ENCODE peak calls at places on chromosomes 1 and 21, in four cellular contexts. One of them, this sample, is unnamed.

GRCh38 chr1:81509619-81510018 is 291.1 kb upstream of the ADGRL2 start:
- DNase-seq in HepG2: no peak
- DNase-seq in K562: no peak
- DNase-seq in A549: no peak
- DNase-seq in this sample: no peak

GRCh38 chr1:913491-914252 is 10.1 kb upstream of the SAMD11 start:
- DNase-seq in A549: no peak
- DNase-seq in K562: no peak
- DNase-seq in HepG2: no peak
- DNase-seq in this sample: peak

GRCh38 chr1:78274814-78275213 is 216.0 kb upstream of the PTGFR start:
- DNase-seq in K562: no peak
- DNase-seq in HepG2: no peak
- DNase-seq in A549: no peak
- DNase-seq in this sample: no peak

GRCh38 chr21:24895885-24896734 is 711.2 kb downstream of the MRPL39 start:
- DNase-seq in K562: no peak
- DNase-seq in A549: no peak
- DNase-seq in HepG2: no peak
- DNase-seq in this sample: peak

GRCh38 chr1:157181790-157182189 is 43.6 kb upstream of the ETV3 start:
- DNase-seq in A549: no peak
- DNase-seq in HepG2: no peak
- DNase-seq in K562: no peak
- DNase-seq in this sample: no peak

GRCh38 chr21:34795152-34796141 is 126.7 kb downstream of the CLIC6 start:
- DNase-seq in K562: no peak
- DNase-seq in A549: peak
- DNase-seq in HepG2: peak
- DNase-seq in this sample: no peak

GRCh38 chr1:198620951-198621824 is 17.7 kb upstream of the PTPRC start:
- DNase-seq in K562: no peak
- DNase-seq in HepG2: no peak
- DNase-seq in A549: no peak
- DNase-seq in this sample: no peak

GRCh38 chr1:221172836-221173235 is 293.6 kb downstream of the HLX start:
- DNase-seq in HepG2: no peak
- DNase-seq in A549: no peak
- DNase-seq in K562: no peak
- DNase-seq in this sample: no peak

GRCh38 chr1:25996966-25997758 is 701 bp downstream of the PAFAH2 start:
- DNase-seq in HepG2: peak
- DNase-seq in K562: no peak
- DNase-seq in A549: peak
- DNase-seq in this sample: no peak

GRCh38 chr1:29688477-29689365 is 452.4 kb downstream of the PTPRU start:
- DNase-seq in K562: peak
- DNase-seq in HepG2: no peak
- DNase-seq in A549: no peak
- DNase-seq in this sample: no peak

GRCh38 chr1:235783148-235783776 is 83.4 kb downstream of the LYST start:
- DNase-seq in A549: peak
- DNase-seq in K562: no peak
- DNase-seq in HepG2: peak
- DNase-seq in this sample: no peak

GRCh38 chr1:243882276-243882675 is 32.2 kb upstream of the AKT3 start:
- DNase-seq in HepG2: no peak
- DNase-seq in A549: peak
- DNase-seq in K562: no peak
- DNase-seq in this sample: no peak

GRCh38 chr1:93704063-93704462 is 22.4 kb upstream of the BCAR3 start:
- DNase-seq in HepG2: no peak
- DNase-seq in K562: no peak
- DNase-seq in A549: no peak
- DNase-seq in this sample: no peak

DNA sequence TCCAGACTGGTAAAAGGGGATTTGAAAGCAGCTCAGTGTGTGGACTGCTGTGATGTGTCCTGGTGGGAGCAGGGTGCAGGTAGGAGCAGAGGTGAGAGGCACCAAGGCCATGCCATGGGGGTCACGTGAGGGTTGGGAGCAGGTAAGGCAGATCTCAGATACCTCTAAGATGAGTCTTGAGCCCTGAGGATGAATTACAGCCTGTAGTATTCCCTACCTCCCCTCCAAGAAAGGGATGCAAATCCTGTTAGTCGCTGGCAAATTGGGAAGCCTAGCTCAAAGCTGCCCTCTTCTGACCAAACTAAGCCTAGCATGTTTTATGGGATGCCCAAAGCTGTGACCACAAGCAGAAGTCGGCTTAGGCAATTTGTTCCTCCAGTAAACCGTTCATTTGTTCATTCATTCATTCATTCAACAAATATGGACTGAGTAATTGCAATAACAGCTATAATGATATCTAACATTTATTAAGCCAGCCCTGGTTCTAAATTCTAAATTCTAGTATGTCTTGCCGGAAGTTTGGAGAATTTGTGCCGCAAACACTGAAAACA is 3.9 kb upstream of the NUAK2 start:
- DNase-seq in K562: peak
- DNase-seq in HepG2: peak
- DNase-seq in A549: peak
- DNase-seq in this sample: peak
- TF ChIP-seq HMGXB4 in K562: no peak
- TF ChIP-seq HMGXB4 in HepG2: no peak
- TF ChIP-seq HMGXB4 in A549: no peak
- TF ChIP-seq HMGXB4 in this sample: no peak

GRCh38 chr21:27143476-27143875 is 176.6 kb upstream of the ADAMTS5 start:
- DNase-seq in K562: no peak
- DNase-seq in HepG2: no peak
- DNase-seq in A549: no peak
- DNase-seq in this sample: no peak
- TF ChIP-seq HMGXB4 in K562: no peak
- TF ChIP-seq HMGXB4 in HepG2: no peak
- TF ChIP-seq HMGXB4 in A549: no peak
- TF ChIP-seq HMGXB4 in this sample: no peak

DNA sequence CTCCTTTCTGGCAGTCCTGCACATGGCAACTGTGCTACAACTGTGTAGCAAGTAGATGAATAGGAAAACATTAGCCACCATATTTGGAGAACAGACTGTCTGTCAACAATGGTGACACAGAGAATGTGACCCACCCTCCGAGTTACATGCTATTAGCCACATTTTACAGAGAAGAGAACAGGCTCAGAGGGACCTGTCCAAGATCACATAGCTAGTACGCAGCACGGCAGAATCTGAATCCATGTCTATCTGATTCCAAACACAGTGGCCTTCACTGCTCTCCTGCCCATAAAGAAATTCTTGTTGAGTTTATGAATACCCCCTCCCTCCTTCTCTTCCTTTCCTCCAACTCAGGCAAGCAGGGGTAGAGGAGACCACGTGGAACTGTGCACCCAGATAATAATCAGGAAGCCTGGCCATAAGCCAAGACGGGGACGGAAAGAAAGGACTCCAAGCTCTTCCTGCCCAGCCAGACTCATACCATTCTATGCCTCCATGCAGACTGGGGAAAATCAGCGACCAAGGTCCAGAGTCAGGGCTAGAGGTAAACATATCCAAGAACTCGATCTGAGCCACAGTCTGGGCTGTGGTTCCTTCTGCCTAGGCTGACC is 78.8 kb downstream of the TRABD2B start:
- DNase-seq in HepG2: peak
- DNase-seq in A549: no peak
- DNase-seq in K562: no peak
- DNase-seq in this sample: no peak
- TF ChIP-seq HMGXB4 in HepG2: no peak
- TF ChIP-seq HMGXB4 in A549: no peak
- TF ChIP-seq HMGXB4 in K562: no peak
- TF ChIP-seq HMGXB4 in this sample: no peak

DNA sequence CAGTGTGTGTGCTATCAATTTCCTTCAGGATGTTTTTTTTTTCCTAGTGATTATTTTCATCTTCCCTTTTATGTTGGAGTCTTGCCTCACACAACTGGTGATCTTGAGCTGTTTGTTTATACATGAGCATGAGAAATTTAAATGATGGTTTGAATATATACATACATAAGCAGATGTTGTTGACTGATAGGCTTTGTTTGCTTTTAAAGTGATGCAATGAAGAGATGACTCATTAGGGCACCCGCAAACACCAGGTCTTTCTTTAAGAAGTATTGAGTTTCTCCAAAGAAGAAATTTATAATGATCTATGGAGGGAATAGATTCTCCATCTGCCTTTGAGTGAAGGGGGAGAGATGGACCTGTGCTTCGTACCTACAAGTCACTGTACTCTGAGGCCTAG is 82.1 kb downstream of the SPATA17 start:
- DNase-seq in K562: no peak
- DNase-seq in A549: peak
- DNase-seq in HepG2: no peak
- DNase-seq in this sample: no peak
- TF ChIP-seq HMGXB4 in K562: no peak
- TF ChIP-seq HMGXB4 in A549: no peak
- TF ChIP-seq HMGXB4 in HepG2: no peak
- TF ChIP-seq HMGXB4 in this sample: no peak

GRCh38 chr1:39212499-39212898 is 8.0 kb downstream of the MACF1 start:
- DNase-seq in A549: no peak
- DNase-seq in HepG2: no peak
- DNase-seq in K562: no peak
- DNase-seq in this sample: no peak

GRCh38 chr1:39214714-39214997 is 10.2 kb downstream of the MACF1 start:
- DNase-seq in K562: no peak
- DNase-seq in A549: no peak
- DNase-seq in HepG2: no peak
- DNase-seq in this sample: no peak

GRCh38 chr1:39214998-39215873 is 10.7 kb downstream of the MACF1 start:
- DNase-seq in A549: no peak
- DNase-seq in HepG2: peak
- DNase-seq in K562: peak
- DNase-seq in this sample: no peak

GRCh38 chr1:39214021-39214713 is 9.7 kb downstream of the MACF1 start:
- DNase-seq in K562: peak
- DNase-seq in A549: no peak
- DNase-seq in HepG2: peak
- DNase-seq in this sample: no peak

DNA sequence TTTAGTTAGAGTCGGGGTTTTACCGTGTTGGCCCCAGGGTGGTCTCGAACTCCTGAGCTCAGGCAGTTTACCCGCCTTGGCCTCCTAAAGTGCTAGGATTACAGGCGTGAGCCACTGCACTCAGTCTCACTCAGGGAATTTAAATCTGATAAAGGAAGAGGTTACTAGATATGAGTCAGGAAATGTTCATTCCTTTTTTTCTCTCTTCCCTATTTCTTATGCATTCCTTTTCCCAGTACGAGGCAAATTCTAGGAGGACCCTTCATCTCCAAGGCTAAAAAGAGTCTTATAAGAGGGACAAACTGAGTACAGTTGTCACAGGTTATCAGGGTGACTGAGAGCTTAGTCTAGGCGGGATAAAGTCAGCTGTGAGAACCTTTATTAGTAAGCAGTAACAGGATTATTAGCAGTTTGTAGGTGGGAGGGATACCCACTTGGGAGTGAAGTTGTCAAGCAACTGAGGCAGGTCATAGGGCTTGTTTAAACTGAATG is 9.1 kb downstream of the MACF1 start:
- DNase-seq in K562: no peak
- DNase-seq in HepG2: no peak
- DNase-seq in A549: no peak
- DNase-seq in this sample: no peak
- TF ChIP-seq HMGXB4 in K562: no peak
- TF ChIP-seq HMGXB4 in HepG2: no peak
- TF ChIP-seq HMGXB4 in A549: no peak
- TF ChIP-seq HMGXB4 in this sample: no peak

DNA sequence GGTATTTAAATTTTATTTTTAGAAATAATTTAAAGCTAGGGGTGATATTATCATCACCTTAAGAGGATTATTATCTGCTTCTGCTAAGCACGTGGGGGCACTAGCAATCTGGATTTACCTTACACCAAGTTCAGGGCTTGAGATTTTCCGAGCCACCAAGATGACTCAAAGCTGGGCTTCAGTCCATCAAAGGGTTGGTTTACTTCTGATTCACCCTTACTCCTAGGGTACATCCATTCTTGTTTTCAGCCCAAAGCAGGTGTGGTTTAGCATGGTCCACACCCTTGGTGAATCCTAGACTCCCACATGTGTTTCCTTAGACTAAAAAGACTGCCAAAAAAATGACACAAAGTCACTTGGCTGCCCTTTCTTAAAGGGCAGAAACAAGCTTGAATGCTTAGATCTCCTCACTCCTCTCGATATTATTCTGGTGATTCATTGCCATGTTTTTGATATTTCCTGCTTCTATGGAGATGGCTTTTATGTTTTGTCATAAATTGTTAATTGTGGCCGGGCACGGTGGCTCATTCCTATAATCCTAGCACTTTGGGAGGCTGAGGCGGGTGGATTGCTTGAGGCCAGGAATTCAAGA is 9.8 kb upstream of the PRSS38 start:
- DNase-seq in A549: peak
- DNase-seq in HepG2: no peak
- DNase-seq in K562: no peak
- DNase-seq in this sample: no peak
- TF ChIP-seq HMGXB4 in A549: no peak
- TF ChIP-seq HMGXB4 in HepG2: no peak
- TF ChIP-seq HMGXB4 in K562: no peak
- TF ChIP-seq HMGXB4 in this sample: no peak

DNA sequence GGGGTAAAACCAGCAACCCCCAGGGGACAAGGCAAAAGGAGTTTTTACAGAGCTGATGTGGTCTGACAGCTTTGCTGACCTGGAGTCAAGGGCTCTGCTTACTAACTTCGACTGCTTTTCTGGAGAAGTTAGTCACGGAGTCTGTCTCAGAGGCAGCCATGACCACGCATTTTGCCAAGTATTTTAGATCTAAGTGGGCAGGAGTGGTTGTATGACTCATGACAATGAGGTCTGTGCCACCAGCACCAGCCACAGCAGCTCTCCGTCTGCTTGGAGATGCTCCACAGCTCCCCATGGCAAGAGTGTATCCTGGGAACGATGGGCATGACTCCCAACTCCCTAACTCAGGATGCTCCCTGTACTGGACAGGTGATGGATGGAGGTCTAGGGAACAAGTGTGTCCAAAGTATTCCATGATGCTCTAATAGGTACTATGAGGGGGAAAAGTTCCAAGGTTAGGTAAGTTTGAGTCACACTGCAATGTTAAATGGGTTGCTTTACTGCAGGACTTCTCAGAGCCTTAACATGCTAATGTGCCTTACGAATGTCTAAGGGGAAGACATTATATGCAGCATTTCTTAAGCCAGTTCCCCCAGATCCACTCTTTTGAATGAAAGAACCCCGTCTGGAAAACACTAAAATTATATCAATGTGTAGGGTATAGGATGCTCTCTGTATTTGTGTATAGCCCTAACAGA is 359.0 kb downstream of the HHAT start:
- DNase-seq in K562: no peak
- DNase-seq in HepG2: no peak
- DNase-seq in A549: peak
- DNase-seq in this sample: no peak
- TF ChIP-seq HMGXB4 in K562: no peak
- TF ChIP-seq HMGXB4 in HepG2: no peak
- TF ChIP-seq HMGXB4 in A549: no peak
- TF ChIP-seq HMGXB4 in this sample: no peak

GRCh38 chr1:85623061-85623471 is 42.5 kb downstream of the CCN1 start:
- DNase-seq in HepG2: no peak
- DNase-seq in A549: no peak
- DNase-seq in K562: no peak
- DNase-seq in this sample: no peak
- TF ChIP-seq HMGXB4 in HepG2: no peak
- TF ChIP-seq HMGXB4 in A549: no peak
- TF ChIP-seq HMGXB4 in K562: no peak
- TF ChIP-seq HMGXB4 in this sample: no peak

This sample was measured in WTC11.